ENCODE peak calls at places on chromosomes 6 and 20, in four cellular contexts. G is HepG2, A is K562, Q is GM12878. P is an unnamed sample.

GRCh38 chr6:3321042-3321441 is 62.3 kb downstream of the PSMG4 start:
- DNase-seq in Q (no peak), A (no peak), G (no peak), P (no peak)

GRCh38 chr6:157227202-157228166 is 95.8 kb downstream of the TMEM242 start:
- DNase-seq in A (peak; percentile 59), G (no peak), Q (no peak), P (peak; percentile 12)

GRCh38 chr6:42030585-42031506 is 19.5 kb upstream of the TAF8 start:
- DNase-seq in A (peak; percentile 89), G (no peak), Q (no peak), P (no peak)

GRCh38 chr20:62466071-62466760 is 9.6 kb downstream of the GATA5 start:
- DNase-seq in G (no peak), Q (no peak), A (no peak), P (no peak)

GRCh38 chr6:4950849-4951533 is 52.8 kb downstream of the RPP40 start:
- DNase-seq in A (no peak), Q (no peak), G (no peak), P (no peak)

GRCh38 chr6:12572884-12573824 is 143.4 kb upstream of the PHACTR1 start:
- DNase-seq in A (no peak), Q (no peak), G (no peak), P (peak; percentile 77)

GRCh38 chr20:45873409-45874116 is 7.5 kb upstream of the ZSWIM1 start:
- DNase-seq in A (no peak), Q (no peak), G (no peak), P (peak; percentile 62)

GRCh38 chr6:138847884-138848283 is 52.0 kb downstream of the ECT2L start:
- DNase-seq in G (no peak), A (no peak), Q (no peak), P (no peak)

GRCh38 chr20:39885975-39886649 is 802.9 kb downstream of the MAFB start:
- DNase-seq in A (no peak), G (peak; percentile 21), Q (no peak), P (peak; percentile 75)

GRCh38 chr20:47498606-47499005 is 3.1 kb upstream of the NCOA3 start:
- DNase-seq in Q (no peak), G (no peak), A (no peak), P (no peak)

GRCh38 chr6:77650098-77650663 is 2.7 kb upstream of the MEI4 start:
- DNase-seq in A (peak; percentile 38), Q (no peak), G (no peak), P (peak; percentile 80)

GRCh38 chr6:129575378-129576118 is 134.4 kb downstream of the ARHGAP18 start:
- DNase-seq in Q (no peak), A (peak; percentile 28), G (peak; percentile 42), P (peak; percentile 68)

GRCh38 chr6:165661416-165662001 is 1.5 kb downstream of the PDE10A start:
- DNase-seq in A (no peak), Q (no peak), G (no peak), P (no peak)

GRCh38 chr20:54103067-54103761 is 32.8 kb upstream of the BCAS1 start:
- DNase-seq in G (peak; percentile 96), A (peak; percentile 69), Q (no peak), P (peak; percentile 84)

GRCh38 chr6:88780714-88781389 is 182.6 kb downstream of the RNGTT start:
- DNase-seq in A (peak; percentile 46), G (peak; percentile 60), Q (peak; percentile 63), P (peak; percentile 0)

GRCh38 chr20:37846573-37846972 is 56.4 kb upstream of the VSTM2L start:
- DNase-seq in G (no peak), Q (no peak), A (no peak), P (peak; percentile 39)

GRCh38 chr20:37841991-37842390 is 60.9 kb upstream of the VSTM2L start:
- DNase-seq in Q (no peak), G (no peak), A (no peak), P (no peak)

GRCh38 chr20:37845878-37846277 is 57.0 kb upstream of the VSTM2L start:
- DNase-seq in G (no peak), Q (no peak), A (no peak), P (no peak)

GRCh38 chr20:37848706-37849105 is 54.2 kb upstream of the VSTM2L start:
- DNase-seq in A (no peak), Q (no peak), G (no peak), P (no peak)

DNA sequence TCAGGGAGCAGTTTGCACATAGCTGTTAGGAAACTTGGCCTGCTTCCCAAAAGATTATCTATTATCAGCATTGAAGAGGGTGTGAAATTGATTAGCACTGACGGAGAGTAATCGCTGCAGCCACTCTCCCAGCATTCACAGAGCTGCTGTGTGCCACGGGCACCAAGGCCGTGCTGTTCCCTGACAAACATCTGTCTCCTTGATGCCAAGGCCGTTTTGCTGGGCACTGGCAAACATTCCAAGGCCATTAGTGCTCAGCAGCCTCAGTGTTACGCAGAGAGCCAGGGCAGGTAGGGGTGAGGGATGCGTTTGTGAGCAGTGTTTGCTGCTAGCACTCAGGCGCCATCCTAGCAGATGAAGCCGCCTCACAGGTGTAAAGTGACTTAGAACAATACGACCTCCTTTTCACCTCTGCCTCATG is 57.7 kb upstream of the VSTM2L start:
- DNase-seq in Q (no peak), A (peak; percentile 20), G (no peak), P (peak; percentile 40)
- TF ChIP-seq JUND in Q (no peak), A (no peak), G (no peak), P (no peak)

GRCh38 chr20:23235173-23236027 is 115.2 kb upstream of the NXT1 start:
- DNase-seq in A (peak; percentile 62), G (peak; percentile 50), Q (no peak), P (peak; percentile 11)
- TF ChIP-seq JUND in A (no peak), G (no peak), Q (no peak), P (no peak)

GRCh38 chr6:39685486-39685826 is 39.8 kb downstream of the KIF6 start:
- DNase-seq in G (no peak), Q (no peak), A (no peak), P (no peak)

GRCh38 chr6:39686980-39687379 is 38.2 kb downstream of the KIF6 start:
- DNase-seq in Q (no peak), A (no peak), G (no peak), P (no peak)

GRCh38 chr6:39681566-39682250 is 43.5 kb downstream of the KIF6 start:
- DNase-seq in Q (no peak), G (no peak), A (no peak), P (no peak)

GRCh38 chr6:39688494-39688893 is 36.7 kb downstream of the KIF6 start:
- DNase-seq in G (no peak), A (no peak), Q (no peak), P (peak; percentile 6)

GRCh38 chr6:39684790-39685485 is 40.3 kb downstream of the KIF6 start:
- DNase-seq in G (no peak), A (peak; percentile 26), Q (no peak), P (peak; percentile 21)
- TF ChIP-seq JUND in G (no peak), A (no peak), Q (no peak), P (no peak)

GRCh38 chr6:159490298-159490937 is 202.6 kb downstream of the SOD2 start:
- DNase-seq in Q (no peak), G (no peak), A (no peak), P (no peak)

GRCh38 chr6:159494633-159495023 is 198.4 kb downstream of the SOD2 start:
- DNase-seq in G (no peak), Q (no peak), A (no peak), P (no peak)

GRCh38 chr6:159499034-159499433 is 194.0 kb downstream of the SOD2 start:
- DNase-seq in A (peak; percentile 56), Q (no peak), G (no peak), P (no peak)

GRCh38 chr6:159493888-159494632 is 199.0 kb downstream of the SOD2 start:
- DNase-seq in A (no peak), Q (no peak), G (no peak), P (no peak)
- TF ChIP-seq JUND in A (no peak), Q (no peak), G (no peak), P (no peak)

GRCh38 chr20:24425523-24425922 is 43.9 kb upstream of the SYNDIG1 start:
- DNase-seq in A (no peak), G (no peak), Q (no peak), P (no peak)
- TF ChIP-seq JUND in A (no peak), G (no peak), Q (no peak), P (no peak)

DNA sequence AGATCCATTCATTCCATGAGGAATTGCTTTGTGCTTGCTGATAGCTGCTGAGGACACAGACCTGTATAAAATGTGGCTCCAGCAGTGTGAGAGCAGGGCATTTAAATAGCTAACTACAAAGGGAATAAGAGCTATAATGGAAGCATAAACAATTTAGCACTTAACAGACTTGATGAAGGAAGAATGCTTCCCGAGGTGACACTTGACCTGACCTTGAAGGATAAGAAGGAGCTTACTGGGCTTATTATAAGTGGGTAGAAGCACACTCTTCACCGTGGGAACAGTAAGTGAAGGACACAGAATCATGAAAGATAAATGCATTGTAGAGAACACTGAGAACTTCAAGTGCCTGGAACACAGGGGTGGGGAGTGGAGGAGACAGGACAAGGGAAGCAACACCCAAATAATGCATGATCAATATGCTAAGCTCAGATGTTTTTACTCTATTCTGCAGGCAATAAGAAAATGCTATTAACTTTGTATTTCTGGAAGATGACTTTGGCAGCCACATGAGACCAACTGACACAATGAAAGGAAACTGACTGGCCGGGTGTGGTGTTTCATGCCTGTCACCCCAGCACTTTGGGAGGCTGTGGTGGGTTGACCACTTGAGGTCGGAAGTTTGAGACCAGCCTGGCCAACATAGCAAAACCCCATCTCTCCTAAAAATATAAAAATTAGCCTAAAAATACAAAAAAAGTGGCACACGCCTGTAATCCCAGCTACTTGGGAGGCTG is 84.2 kb downstream of the EPB41L2 start:
- DNase-seq in Q (no peak), G (no peak), A (no peak), P (no peak)
- TF ChIP-seq JUND in Q (no peak), G (no peak), A (no peak), P (no peak)

DNA sequence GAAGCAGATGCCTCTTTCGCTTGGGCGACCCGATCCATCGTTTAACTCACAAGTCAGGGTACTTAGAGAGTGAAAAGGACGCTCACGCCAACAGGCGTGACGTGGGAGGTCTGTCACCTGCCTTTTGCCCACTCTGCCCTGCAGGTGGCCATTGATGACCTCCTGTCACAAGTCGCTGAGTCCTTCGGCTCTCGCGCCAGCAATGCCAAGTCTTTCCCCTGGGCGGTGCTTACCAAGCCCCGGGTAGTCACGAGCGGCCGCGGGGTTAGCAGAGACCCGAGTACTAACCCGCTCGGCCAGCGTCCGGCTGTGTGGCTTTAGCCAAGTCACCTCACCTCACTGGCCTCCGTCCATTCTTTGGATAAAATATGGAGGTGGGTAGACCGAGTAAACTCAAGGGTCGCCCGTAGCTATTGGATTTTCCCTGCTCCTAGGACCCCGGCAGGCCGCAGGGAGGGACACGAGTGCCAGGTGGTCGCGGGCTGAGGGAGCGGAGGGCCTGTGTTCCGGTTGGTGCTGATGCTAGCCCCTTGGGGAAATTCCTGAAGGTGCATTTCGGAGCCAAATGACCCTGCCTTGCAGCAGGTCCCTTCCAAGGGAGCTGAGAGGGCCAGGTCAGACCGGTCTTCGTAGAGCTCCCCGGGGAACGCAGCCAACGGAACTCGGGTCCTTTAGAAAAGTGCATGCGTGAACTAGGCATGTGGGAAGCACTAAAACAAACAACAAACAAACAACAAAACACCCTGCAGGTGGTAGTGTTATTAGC is 668 bp downstream of the PKIB start:
- DNase-seq in G (peak; percentile 15), A (no peak), Q (no peak), P (peak; percentile 21)
- TF ChIP-seq JUND in G (no peak), A (no peak), Q (no peak), P (no peak)

DNA sequence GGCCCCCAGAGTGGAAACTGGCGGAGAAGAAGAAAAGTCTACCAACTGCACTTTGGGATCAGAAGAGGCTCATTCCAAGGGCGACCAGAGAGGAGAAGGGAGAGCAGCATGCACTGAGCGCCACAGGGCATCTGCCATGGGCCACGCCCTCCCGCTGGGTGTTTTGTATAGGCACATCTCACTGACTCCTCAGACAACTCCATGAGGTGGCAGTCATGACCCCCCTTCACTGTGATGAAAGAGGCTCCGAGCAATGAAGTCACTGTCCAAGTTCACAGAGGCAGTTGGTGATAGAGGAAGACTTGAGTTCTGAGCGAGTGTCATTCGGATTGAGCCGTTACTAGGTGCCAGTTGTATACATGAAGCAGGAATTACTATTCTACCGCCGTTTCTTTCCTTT is 15.4 kb downstream of the BPIFB1 start:
- DNase-seq in A (no peak), Q (no peak), G (no peak), P (no peak)
- TF ChIP-seq JUND in A (no peak), Q (no peak), G (no peak), P (no peak)